ENCODE peak calls at places on chromosomes 4 and X, in seven cellular contexts. V is aorta, X is GM23248, T is fibroblast of lung, H is HCT116, I is Caco-2, B is tibial nerve. P is an unnamed sample.

GRCh38 chrX:46326161-46326560 is 219.1 kb downstream of the ZNF674 start:
- DNase-seq in V (no peak), X (peak; percentile 46), T (peak; percentile 57), H (no peak), I (no peak), B (no peak), P (no peak)

GRCh38 chr4:119788334-119789266 is 160.0 kb upstream of the PDE5A start:
- DNase-seq in V (no peak), X (no peak), T (no peak), H (no peak), I (no peak), B (no peak), P (no peak)

GRCh38 chr4:95572304-95572991 is 23.7 kb upstream of the UNC5C start:
- DNase-seq in V (peak; percentile 78), X (no peak), T (peak; percentile 5), H (no peak), I (no peak), B (peak; percentile 52), P (no peak)

GRCh38 chr4:54277691-54278090 is 48.6 kb downstream of the PDGFRA start:
- DNase-seq in V (no peak), X (peak; percentile 82), T (peak; percentile 91), H (no peak), I (no peak), B (no peak), P (no peak)

GRCh38 chr4:3375688-3376087 is 66.1 kb upstream of the HGFAC start:
- DNase-seq in V (no peak), X (peak; percentile 97), T (peak; percentile 75), H (no peak), I (no peak), B (no peak), P (no peak)

GRCh38 chr4:15240764-15241163 is 187.1 kb upstream of the C1QTNF7 start:
- DNase-seq in V (no peak), X (peak; percentile 24), T (peak; percentile 41), H (no peak), I (no peak), B (no peak), P (no peak)

GRCh38 chrX:110741213-110741796 is 54.3 kb downstream of the CHRDL1 start:
- DNase-seq in V (no peak), X (peak; percentile 85), T (peak; percentile 86), H (no peak), I (no peak), B (no peak), P (no peak)

GRCh38 chr4:10656988-10657387 is 27.6 kb downstream of the CLNK start:
- DNase-seq in V (no peak), X (no peak), T (peak; percentile 75), H (peak; percentile 63), I (no peak), B (no peak), P (peak; percentile 5)

GRCh38 chr4:80011636-80012236 is 61.3 kb downstream of the ANTXR2 start:
- DNase-seq in V (no peak), X (peak; percentile 70), T (peak; percentile 83), H (no peak), I (no peak), B (no peak), P (no peak)

GRCh38 chrX:27767387-27767786 is 40.4 kb upstream of the MAGEB10 start:
- DNase-seq in V (no peak), X (no peak), T (peak; percentile 15), H (no peak), I (no peak), B (no peak), P (no peak)

GRCh38 chr4:10622728-10623127 is 61.8 kb downstream of the CLNK start:
- DNase-seq in V (no peak), X (no peak), T (no peak), H (peak; percentile 7), I (no peak), B (no peak), P (no peak)

GRCh38 chrX:134735015-134735414 is 76.7 kb upstream of the PLAC1 start:
- DNase-seq in V (no peak), X (no peak), T (no peak), H (no peak), I (no peak), B (no peak), P (no peak)

GRCh38 chr4:19727141-19727540 is 524.6 kb upstream of the SLIT2 start:
- DNase-seq in V (no peak), X (no peak), T (no peak), H (no peak), I (no peak), B (no peak), P (no peak)

GRCh38 chr4:25484243-25484721 is 107.2 kb downstream of the ANAPC4 start:
- DNase-seq in V (no peak), X (no peak), T (peak; percentile 82), H (no peak), I (no peak), B (no peak), P (no peak)

GRCh38 chr4:6245246-6246169 is 24.1 kb upstream of the WFS1 start:
- DNase-seq in V (no peak), X (no peak), T (peak; percentile 3), H (no peak), I (no peak), B (no peak), P (no peak)

GRCh38 chr4:6281436-6282144 is 11.9 kb downstream of the WFS1 start:
- DNase-seq in V (peak; percentile 71), X (no peak), T (no peak), H (no peak), I (no peak), B (no peak), P (no peak)

GRCh38 chr4:42646013-42646784 is 10.7 kb downstream of the ATP8A1 start:
- DNase-seq in V (no peak), X (no peak), T (no peak), H (no peak), I (no peak), B (no peak), P (no peak)

GRCh38 chr4:172698256-172698655 is 470.4 kb upstream of the GALNT7 start:
- DNase-seq in V (no peak), X (no peak), T (no peak), H (no peak), I (no peak), B (no peak), P (no peak)

GRCh38 chr4:173490256-173490655 is 39.8 kb downstream of the HAND2 start:
- DNase-seq in V (no peak), X (peak; percentile 13), T (no peak), H (no peak), I (no peak), B (no peak), P (no peak)

GRCh38 chr4:139903845-139904244 is 238.2 kb downstream of the MGST2 start:
- DNase-seq in V (no peak), X (peak; percentile 26), T (no peak), H (no peak), I (no peak), B (no peak), P (no peak)

GRCh38 chrX:17613979-17614572 is 123.2 kb upstream of the SCML1 start:
- DNase-seq in V (no peak), X (no peak), T (peak; percentile 88), H (no peak), I (peak; percentile 63), B (no peak), P (no peak)

GRCh38 chrX:115690554-115691216 is 129.7 kb downstream of the PLS3 start:
- DNase-seq in V (peak; percentile 60), X (peak; percentile 89), T (peak; percentile 82), H (peak; percentile 37), I (peak; percentile 47), B (peak; percentile 80), P (peak; percentile 39)

GRCh38 chrX:150200820-150201287 is 162.3 kb upstream of the MAMLD1 start:
- DNase-seq in V (peak; percentile 87), X (peak; percentile 97), T (peak; percentile 98), H (peak; percentile 80), I (no peak), B (peak; percentile 51), P (no peak)

GRCh38 chr4:156238171-156238570 is 284.5 kb upstream of the CTSO start:
- DNase-seq in V (no peak), X (no peak), T (no peak), H (no peak), I (no peak), B (no peak), P (no peak)

GRCh38 chrX:40127052-40127451 is 29.3 kb upstream of the BCOR start:
- DNase-seq in V (no peak), X (peak; percentile 42), T (no peak), H (no peak), I (no peak), B (no peak), P (no peak)

GRCh38 chr4:109233585-109233984 is 68.9 kb downstream of the COL25A1 start:
- DNase-seq in V (no peak), X (peak; percentile 4), T (no peak), H (no peak), I (no peak), B (no peak), P (peak; percentile 14)

GRCh38 chr4:141771889-141772830 is 135.8 kb downstream of the IL15 start:
- DNase-seq in V (no peak), X (no peak), T (no peak), H (no peak), I (no peak), B (no peak), P (peak; percentile 11)
- H3K4me3 ChIP-seq in V (no peak overlapping the region), X (no peak overlapping the region), T (no peak overlapping the region), H (no peak overlapping the region), I (no peak overlapping the region), B (no peak overlapping the region), P (no peak overlapping the region)

GRCh38 chr4:39062094-39062493 is at the start of gene KLHL5:
- DNase-seq in V (no peak), X (peak; percentile 28), T (peak; percentile 41), H (no peak), I (no peak), B (no peak), P (no peak)
- H3K4me3 ChIP-seq in V (no peak within 1 kb of the TSS), X (peak within 1 kb of the TSS; percentile 1), T (no peak within 1 kb of the TSS), H (no peak within 1 kb of the TSS), I (no peak within 1 kb of the TSS), B (no peak within 1 kb of the TSS), P (no peak within 1 kb of the TSS)

DNA sequence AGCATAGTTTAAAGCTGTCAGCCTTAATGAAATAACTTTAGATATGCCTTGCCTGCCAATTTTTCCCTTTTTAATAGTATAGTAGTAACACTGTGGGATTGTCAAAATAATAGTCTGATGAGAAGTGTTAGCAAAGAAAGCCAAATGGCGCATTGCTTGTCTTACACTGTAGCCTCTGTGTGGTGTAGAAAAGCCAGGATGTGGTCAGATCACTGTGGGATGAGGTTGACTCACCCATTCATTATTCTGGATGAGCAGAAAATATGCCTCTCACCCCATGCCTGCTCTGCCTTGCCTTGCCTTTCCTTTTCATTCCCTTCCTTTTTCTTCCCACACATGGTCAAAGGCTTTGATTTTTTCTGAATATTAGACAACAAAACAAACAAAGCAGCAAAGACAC is 257.8 kb upstream of the NRK start:
- DNase-seq in V (no peak), X (no peak), T (peak; percentile 90), H (no peak), I (no peak), B (no peak), P (no peak)
- H3K4me3 ChIP-seq in V (no peak overlapping the region), X (no peak overlapping the region), T (no peak overlapping the region), H (no peak overlapping the region), I (no peak overlapping the region), B (no peak overlapping the region), P (no peak overlapping the region)

GRCh38 chrX:43971966-43972961 is 926 bp downstream of the NDP start:
- DNase-seq in V (no peak), X (no peak), T (peak; percentile 51), H (no peak), I (no peak), B (no peak), P (no peak)
- H3K4me3 ChIP-seq in V (no peak overlapping the region), X (peak overlapping the region; percentile 71), T (peak overlapping the region; percentile 50), H (no peak overlapping the region), I (no peak overlapping the region), B (peak overlapping the region; percentile 32), P (no peak overlapping the region)

P was measured in small intestine.